ENCODE peak calls at places on chromosomes 5 and 9, in five cellular contexts. B is renal cortical epithelial cell; X is activated CD4-positive, alpha-beta memory T cell treated with anti-CD3 and anti-CD28 coated beads, Interleukin-2, amount 10 ng/mL, durations not matched to agents 7 days and 5 days; H is breast epithelium; F is fibroblast of pulmonary artery. M is an unnamed sample.

GRCh38 chr5:354581-355378 is 33.3 kb downstream of the AHRR start:
- DNase-seq in F (no peak), H (no peak), X (peak), B (no peak), M (no peak)

GRCh38 chr5:1388383-1388967 is 43.6 kb upstream of the CLPTM1L start:
- DNase-seq in H (no peak), F (no peak), X (no peak), B (no peak), M (no peak)

GRCh38 chr5:166018716-166019115 is 2272.7 kb upstream of the WWC1 start:
- DNase-seq in H (no peak), B (no peak), X (no peak), F (no peak), M (no peak)

GRCh38 chr5:142587354-142587965 is 98.4 kb downstream of the FGF1 start:
- DNase-seq in F (peak), B (peak), X (peak), H (no peak), M (no peak)

GRCh38 chr5:4963265-4963664 is 176.9 kb upstream of the ADAMTS16 start:
- DNase-seq in B (no peak), X (no peak), H (no peak), F (no peak), M (no peak)

GRCh38 chr5:32231241-32231640 is 57.1 kb upstream of the GOLPH3 start:
- DNase-seq in B (no peak), F (no peak), X (no peak), H (no peak), M (no peak)

GRCh38 chr5:138467711-138468132 is 2.4 kb downstream of the EGR1 start:
- DNase-seq in X (peak), H (no peak), B (no peak), F (no peak), M (no peak)

GRCh38 chr5:178983728-178984127 is 11.4 kb downstream of the GRM6 start:
- DNase-seq in X (no peak), F (no peak), H (no peak), B (no peak), M (no peak)

GRCh38 chr9:114433086-114433485 is 45.3 kb upstream of the AKNA start:
- DNase-seq in F (no peak), H (no peak), B (no peak), X (no peak), M (no peak)

GRCh38 chr5:40678021-40678939 is 1.4 kb upstream of the PTGER4 start:
- DNase-seq in X (no peak), B (peak), H (no peak), F (no peak), M (no peak)

GRCh38 chr5:82512025-82512424 is 233.9 kb upstream of the RPS23 start:
- DNase-seq in F (peak), H (no peak), B (no peak), X (no peak), M (no peak)

GRCh38 chr5:4228708-4229107 is 633.1 kb downstream of the IRX1 start:
- DNase-seq in H (no peak), X (no peak), B (no peak), F (no peak), M (no peak)

GRCh38 chr9:6781476-6781875 is 23.7 kb downstream of the KDM4C start:
- DNase-seq in F (peak), X (no peak), B (no peak), H (no peak), M (no peak)